ENCODE peak calls at places on chromosomes 11 and 22, in nine cellular contexts. L, I, C, M, W, B, Z, A and Y are unnamed samples.
A peak's percentile ranks its signal among the peaks of the same experiment; 100 is the strongest.

GRCh38 chr11:125947419-125948277 is 1.8 kb downstream of the VSIG10L2 start:
- DNase-seq in L (no peak), I (no peak), C (no peak), M (no peak), W (no peak), B (no peak), Z (no peak), A (no peak), Y (no peak)

GRCh38 chr11:9802291-9802861 is 138.5 kb downstream of the SWAP70 start:
- DNase-seq in L (no peak), I (peak; percentile 47), C (peak; percentile 48), M (no peak), W (no peak), B (peak; percentile 84), Z (no peak), A (peak; percentile 91), Y (no peak)

GRCh38 chr11:62707277-62707771 is at the start of the genes BSCL2 and GNG3:
- DNase-seq in L (peak; percentile 27), I (no peak), C (no peak), M (no peak), W (no peak), B (no peak), Z (no peak), A (no peak), Y (no peak)

GRCh38 chr11:60931897-60932296 is 7.6 kb downstream of the TMEM132A start:
- DNase-seq in L (no peak), I (no peak), C (no peak), M (no peak), W (no peak), B (no peak), Z (no peak), A (no peak), Y (no peak)

GRCh38 chr11:72924568-72925190 is 110.5 kb downstream of the ATG16L2 start:
- DNase-seq in L (no peak), I (peak; percentile 55), C (no peak), M (no peak), W (no peak), B (peak; percentile 25), Z (no peak), A (peak; percentile 20), Y (no peak)

GRCh38 chr11:57637626-57638004 is 12.1 kb downstream of the YPEL4 start:
- DNase-seq in L (no peak), I (peak; percentile 50), C (no peak), M (no peak), W (no peak), B (peak; percentile 86), Z (no peak), A (no peak), Y (no peak)

GRCh38 chr22:45425101-45425500 is 11.6 kb downstream of the RIBC2 start:
- DNase-seq in L (no peak), I (no peak), C (no peak), M (no peak), W (no peak), B (no peak), Z (no peak), A (no peak), Y (no peak)

GRCh38 chr11:111352935-111353695 is 26.0 kb downstream of the POU2AF1 start:
- DNase-seq in L (no peak), I (no peak), C (no peak), M (no peak), W (no peak), B (no peak), Z (no peak), A (no peak), Y (no peak)

GRCh38 chr11:100739636-100740035 is 52.5 kb downstream of the ARHGAP42 start:
- DNase-seq in L (no peak), I (peak; percentile 84), C (peak; percentile 41), M (no peak), W (no peak), B (peak; percentile 90), Z (no peak), A (peak; percentile 61), Y (no peak)

GRCh38 chr11:30452842-30453241 is 129.9 kb downstream of the ARL14EP start:
- DNase-seq in L (no peak), I (no peak), C (no peak), M (no peak), W (no peak), B (no peak), Z (no peak), A (no peak), Y (no peak)

GRCh38 chr22:49903322-49904039 is 14.8 kb downstream of the ALG12 start:
- DNase-seq in L (peak; percentile 57), I (no peak), C (no peak), M (no peak), W (no peak), B (no peak), Z (no peak), A (no peak), Y (no peak)

GRCh38 chr22:50218996-50219727 is 18.4 kb downstream of the SELENOO start:
- DNase-seq in L (peak; percentile 31), I (peak; percentile 38), C (no peak), M (no peak), W (no peak), B (peak; percentile 45), Z (no peak), A (no peak), Y (no peak)

GRCh38 chr11:69249641-69250502 is 44.1 kb upstream of the MYEOV start:
- DNase-seq in L (no peak), I (no peak), C (no peak), M (no peak), W (no peak), B (peak; percentile 14), Z (no peak), A (no peak), Y (no peak)

GRCh38 chr22:38924197-38924952 is 33.0 kb upstream of the APOBEC3A start:
- DNase-seq in L (peak; percentile 98), I (peak; percentile 84), C (peak; percentile 80), M (no peak), W (peak; percentile 50), B (peak; percentile 93), Z (no peak), A (peak; percentile 69), Y (no peak)

GRCh38 chr11:129375731-129376657 is at the start of gene BARX2:
- DNase-seq in L (peak; percentile 48), I (peak; percentile 53), C (no peak), M (no peak), W (no peak), B (peak; percentile 32), Z (no peak), A (peak; percentile 14), Y (no peak)

GRCh38 chr11:111922803-111923202 is 4.1 kb downstream of the C11orf52 start:
- DNase-seq in L (no peak), I (peak; percentile 62), C (peak; percentile 71), M (no peak), W (peak; percentile 81), B (peak; percentile 75), Z (no peak), A (no peak), Y (no peak)

GRCh38 chr11:66868726-66869291 is 11.9 kb downstream of the LRFN4 start:
- DNase-seq in L (no peak), I (peak; percentile 37), C (no peak), M (peak; percentile 71), W (no peak), B (no peak), Z (peak; percentile 73), A (no peak), Y (peak; percentile 67)

GRCh38 chr22:30821381-30821780 is 126.7 kb downstream of the OSBP2 start:
- DNase-seq in L (no peak), I (no peak), C (no peak), M (no peak), W (no peak), B (no peak), Z (no peak), A (no peak), Y (no peak)

GRCh38 chr11:72209101-72209500 is 7.5 kb upstream of the FOLR2 start:
- DNase-seq in L (no peak), I (no peak), C (no peak), M (no peak), W (no peak), B (no peak), Z (no peak), A (no peak), Y (no peak)

GRCh38 chr22:30948930-30949342 is 19.6 kb downstream of the MORC2 start:
- DNase-seq in L (no peak), I (peak; percentile 13), C (no peak), M (no peak), W (no peak), B (no peak), Z (no peak), A (no peak), Y (no peak)

GRCh38 chr11:92980291-92980690 is 10.8 kb downstream of the MTNR1B start:
- DNase-seq in L (no peak), I (no peak), C (no peak), M (no peak), W (no peak), B (no peak), Z (no peak), A (no peak), Y (no peak)

GRCh38 chr11:132284048-132284447 is 913.6 kb downstream of the NTM start:
- DNase-seq in L (no peak), I (no peak), C (no peak), M (no peak), W (no peak), B (no peak), Z (no peak), A (no peak), Y (no peak)

GRCh38 chr11:20022363-20023081 is 137.8 kb downstream of the DBX1 start:
- DNase-seq in L (no peak), I (no peak), C (no peak), M (no peak), W (no peak), B (no peak), Z (no peak), A (no peak), Y (no peak)

GRCh38 chr11:6353367-6353987 is 33.2 kb upstream of the CAVIN3 start:
- DNase-seq in L (peak; percentile 48), I (peak; percentile 66), C (no peak), M (peak; percentile 17), W (no peak), B (peak; percentile 50), Z (peak; percentile 45), A (no peak), Y (peak; percentile 7)

GRCh38 chr11:65225284-65226102 is 36.3 kb upstream of the POLA2 start:
- DNase-seq in L (no peak), I (peak; percentile 61), C (peak; percentile 6), M (peak; percentile 33), W (no peak), B (peak; percentile 54), Z (peak; percentile 37), A (peak; percentile 16), Y (peak; percentile 38)

GRCh38 chr11:134780486-134781155 is 368.6 kb upstream of the B3GAT1 start:
- DNase-seq in L (no peak), I (no peak), C (no peak), M (no peak), W (no peak), B (no peak), Z (no peak), A (no peak), Y (no peak)

GRCh38 chr22:50341977-50342650 is 1.0 kb upstream of the PPP6R2 start:
- DNase-seq in L (peak; percentile 91), I (peak; percentile 92), C (peak; percentile 71), M (peak; percentile 77), W (peak; percentile 72), B (peak; percentile 90), Z (peak; percentile 89), A (no peak), Y (peak; percentile 73)

GRCh38 chr11:114280696-114281095 is 15.5 kb upstream of the NNMT start:
- DNase-seq in L (peak; percentile 55), I (peak; percentile 84), C (peak; percentile 63), M (no peak), W (no peak), B (peak; percentile 89), Z (no peak), A (peak; percentile 79), Y (no peak)

GRCh38 chr11:93031386-93031785 is 61.9 kb downstream of the MTNR1B start:
- DNase-seq in L (no peak), I (peak; percentile 22), C (no peak), M (no peak), W (no peak), B (peak; percentile 26), Z (no peak), A (no peak), Y (no peak)

GRCh38 chr11:36446135-36446534 is 63.9 kb downstream of the TRAF6 start:
- DNase-seq in L (no peak), I (no peak), C (no peak), M (no peak), W (no peak), B (no peak), Z (no peak), A (no peak), Y (no peak)